ENCODE peak calls at places on chromosomes 7 and 10, in five cellular contexts. T is occipital lobe; U is stimulated activated CD8-positive, alpha-beta memory T cell treated with anti-CD3 and anti-CD28 coated beads, Interleukin-15, amount 100 ng/mL, for 24 hours; F is ovary; E is SK-MEL-5. W is an unnamed sample.

GRCh38 chr7:42144253-42145002 is 92.6 kb downstream of the GLI3 start:
- DNase-seq in T (no peak), F (no peak), E (no peak), U (no peak), W (no peak)

GRCh38 chr7:147803151-147803550 is 787.4 kb upstream of the C7orf33 start:
- DNase-seq in F (no peak), E (no peak), T (no peak), U (no peak), W (no peak)

GRCh38 chr7:80826520-80827237 is 92.2 kb downstream of the SEMA3C start:
- DNase-seq in E (peak), F (no peak), T (no peak), U (no peak), W (no peak)

GRCh38 chr7:45347804-45348203 is 190.2 kb downstream of the RAMP3 start:
- DNase-seq in E (peak), F (no peak), T (no peak), U (no peak), W (no peak)

GRCh38 chr10:118259288-118259906 is 82.7 kb downstream of the FAM204A start:
- DNase-seq in T (no peak), F (peak), E (peak), U (no peak), W (no peak)

GRCh38 chr7:137774793-137775201 is 72.0 kb downstream of the DGKI start:
- DNase-seq in E (no peak), U (no peak), T (no peak), F (no peak), W (no peak)

GRCh38 chr10:96565774-96566173 is 21.0 kb downstream of the TM9SF3 start:
- DNase-seq in T (no peak), F (no peak), U (no peak), E (peak), W (no peak)

GRCh38 chr7:19410096-19410495 is 264.9 kb upstream of the FERD3L start:
- DNase-seq in T (no peak), F (no peak), E (no peak), U (no peak), W (no peak)

GRCh38 chr7:122006687-122007086 is 133.7 kb downstream of the PTPRZ1 start:
- DNase-seq in E (no peak), U (no peak), T (no peak), F (no peak), W (no peak)

GRCh38 chr7:28381466-28381865 is 30.9 kb upstream of the CREB5 start:
- DNase-seq in T (no peak), E (no peak), U (no peak), F (no peak), W (no peak)

GRCh38 chr10:92208736-92209135 is 82.1 kb downstream of the CPEB3 start:
- DNase-seq in T (no peak), E (no peak), U (no peak), F (no peak), W (no peak)

GRCh38 chr7:87204933-87205332 is 14.6 kb downstream of the TMEM243 start:
- DNase-seq in E (no peak), U (no peak), T (no peak), F (no peak), W (no peak)

GRCh38 chr7:26284995-26285632 is 6.5 kb upstream of the SNX10 start:
- DNase-seq in E (peak), F (no peak), U (no peak), T (no peak), W (no peak)